ENCODE peak calls at places on chromosomes 7 and 10, in six cellular contexts. H, O, G, R, Y and P are unnamed samples.

GRCh38 chr7:13724631-13725566 is 264.6 kb downstream of the ETV1 start:
- DNase-seq in H (no peak), O (peak; percentile 10), R (no peak), G (no peak), Y (no peak), P (no peak)

GRCh38 chr7:840001-840600 is 7.8 kb downstream of the SUN1 start:
- DNase-seq in H (no peak), G (no peak), O (no peak), R (no peak), Y (no peak), P (no peak)

GRCh38 chr10:132844069-132844809 is 58.3 kb upstream of the NKX6-2 start:
- DNase-seq in Y (no peak), H (no peak), O (no peak), R (no peak), G (no peak), P (no peak)

GRCh38 chr7:371779-372545 is 82.0 kb downstream of the FOXL3 start:
- DNase-seq in R (no peak), Y (no peak), G (no peak), H (no peak), O (no peak), P (peak; percentile 15)

GRCh38 chr7:20778063-20778721 is 8.5 kb downstream of the SP8 start:
- DNase-seq in R (peak; percentile 25), G (no peak), O (peak; percentile 63), H (no peak), Y (peak; percentile 34), P (no peak)

GRCh38 chr7:91263359-91264082 is 712 bp upstream of the FZD1 start:
- DNase-seq in G (peak; percentile 38), H (peak; percentile 54), Y (no peak), R (peak; percentile 26), O (peak; percentile 63), P (no peak)

GRCh38 chr10:74189999-74190421 is 39.0 kb downstream of the ADK start:
- DNase-seq in Y (peak; percentile 98), R (peak; percentile 84), H (no peak), G (peak; percentile 88), O (peak; percentile 70), P (no peak)

GRCh38 chr7:17989546-17989945 is 38.1 kb downstream of the PRPS1L1 start:
- DNase-seq in G (peak; percentile 17), Y (peak; percentile 19), O (no peak), R (no peak), H (no peak), P (no peak)

DNA sequence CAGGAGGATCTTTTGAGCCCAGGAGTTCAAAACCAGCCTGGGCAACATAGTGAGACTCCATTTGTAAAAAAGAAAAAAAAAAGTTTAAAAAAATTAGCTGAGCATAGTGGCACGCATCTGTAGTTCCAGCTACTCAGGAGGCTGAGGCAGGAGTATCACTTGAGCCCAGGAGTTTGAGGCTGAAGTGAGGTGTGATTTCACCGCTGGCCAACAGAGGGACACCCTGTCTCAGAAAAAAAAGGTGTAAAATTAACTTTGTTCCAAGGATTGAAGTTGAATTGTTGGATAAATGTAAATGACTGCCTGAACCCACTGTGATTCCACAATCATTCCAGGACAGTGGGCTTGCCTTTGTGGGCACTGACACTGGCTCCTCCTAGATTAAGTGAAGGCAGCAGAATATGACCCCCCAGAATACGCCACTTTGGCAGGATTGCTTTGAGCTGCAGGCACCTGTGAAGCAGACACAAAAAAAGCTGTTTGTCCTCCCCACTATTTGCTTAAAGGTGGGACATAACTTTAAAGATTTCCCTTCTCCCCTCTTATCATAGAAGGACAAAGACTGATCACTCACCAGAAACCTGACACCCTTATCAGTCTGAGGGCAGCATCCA is 57.2 kb upstream of the FOXI2 start:
- DNase-seq in O (no peak), H (no peak), Y (no peak), R (no peak), G (no peak), P (no peak)
- TF ChIP-seq CTCF in O (no peak), H (no peak), Y (peak; percentile 40), R (peak; percentile 9), G (no peak), P (no peak)

GRCh38 chr10:72068901-72069446 is 19.4 kb downstream of the SPOCK2 start:
- DNase-seq in O (no peak), Y (peak; percentile 38), H (peak; percentile 90), G (no peak), R (peak; percentile 46), P (no peak)

GRCh38 chr10:72067463-72068125 is 20.8 kb downstream of the SPOCK2 start:
- DNase-seq in O (no peak), G (no peak), H (no peak), R (no peak), Y (no peak), P (no peak)

GRCh38 chr10:72068126-72068765 is 20.1 kb downstream of the SPOCK2 start:
- DNase-seq in O (no peak), H (no peak), Y (no peak), G (no peak), R (no peak), P (no peak)

GRCh38 chr10:72072046-72072445 is 16.3 kb downstream of the SPOCK2 start:
- DNase-seq in R (no peak), O (no peak), H (no peak), Y (no peak), G (no peak), P (no peak)

DNA sequence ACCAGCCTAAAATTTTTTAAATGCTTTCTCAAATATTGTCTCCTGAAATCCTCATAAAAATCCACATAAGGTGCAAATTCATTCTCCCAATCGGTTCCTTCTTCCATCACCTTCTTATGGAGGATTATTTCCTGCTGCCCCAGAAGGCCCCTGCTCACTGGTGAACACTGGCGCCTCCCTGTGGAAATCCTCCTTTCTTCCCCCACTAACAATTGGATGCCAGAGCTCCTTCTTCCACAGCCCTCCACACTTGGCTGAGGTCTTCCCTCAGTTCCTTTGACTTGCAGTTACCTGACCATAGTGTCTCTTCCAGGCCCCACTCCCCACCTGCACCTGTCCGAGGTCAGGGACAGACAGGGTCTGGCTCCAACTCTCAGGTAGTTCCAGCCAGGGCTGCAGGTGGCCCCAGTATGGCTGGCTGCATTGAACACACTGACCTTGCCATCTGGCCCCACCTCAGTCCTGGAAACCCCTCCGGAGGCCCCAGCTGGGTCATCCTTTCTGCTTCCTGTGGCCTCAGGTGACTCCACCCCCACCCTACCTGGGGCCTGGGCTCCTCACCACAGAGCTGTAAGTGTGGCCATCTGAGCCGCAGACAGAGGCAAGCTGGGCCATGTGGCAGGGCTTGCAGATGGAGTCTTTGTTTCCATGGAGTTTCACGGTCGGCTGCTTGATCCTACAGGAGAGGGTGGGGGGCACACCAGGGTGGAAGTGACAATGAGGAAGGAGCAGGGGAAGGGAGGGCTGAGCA is 18.4 kb downstream of the SPOCK2 start:
- DNase-seq in Y (no peak), G (no peak), H (no peak), R (no peak), O (no peak), P (no peak)
- TF ChIP-seq CTCF in Y (peak; percentile 17), G (peak; percentile 15), H (no peak), R (peak; percentile 18), O (no peak), P (no peak)

DNA sequence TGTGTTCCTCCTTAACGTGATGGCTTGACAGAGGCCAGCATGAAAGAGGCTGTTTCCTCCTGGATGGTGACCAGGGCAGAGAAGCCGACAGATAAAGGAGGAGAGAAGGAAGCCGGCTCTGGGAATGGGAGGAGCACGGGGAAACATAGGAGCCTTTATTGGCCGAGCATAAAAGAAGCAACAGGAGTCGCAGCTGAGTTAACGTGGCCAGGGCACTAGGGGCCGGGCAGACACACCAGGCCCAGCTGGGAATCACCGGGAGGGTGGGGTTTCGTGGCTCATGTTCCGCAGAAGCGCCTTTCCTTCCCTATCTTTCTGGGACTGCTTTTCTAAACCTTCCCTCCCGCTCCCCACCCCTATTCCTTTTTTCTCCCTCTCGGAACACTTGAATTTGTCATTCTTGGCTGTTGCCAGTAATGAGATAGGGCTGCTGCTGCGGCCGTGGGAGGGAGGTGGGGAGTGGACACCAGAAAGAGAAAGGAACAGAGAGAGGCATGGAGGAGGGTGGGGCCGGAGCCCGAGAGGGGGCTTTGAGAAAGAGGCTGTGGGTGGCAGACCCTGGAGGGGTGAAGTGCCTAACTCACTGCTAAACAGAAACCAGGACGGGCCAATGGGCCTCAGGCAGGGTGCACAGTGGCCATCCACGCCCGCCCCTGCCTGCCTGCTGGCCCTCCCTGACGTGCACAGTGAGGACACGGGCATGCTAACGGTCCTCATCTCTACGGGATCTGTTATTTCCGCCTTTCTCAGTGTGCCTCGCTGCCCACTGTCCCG is 65.2 kb downstream of the COL13A1 start:
- DNase-seq in G (peak; percentile 76), H (peak; percentile 56), R (peak; percentile 84), Y (peak; percentile 37), O (peak; percentile 66), P (no peak)
- TF ChIP-seq CTCF in G (peak; percentile 12), H (no peak), R (no peak), Y (no peak), O (no peak), P (no peak)

DNA sequence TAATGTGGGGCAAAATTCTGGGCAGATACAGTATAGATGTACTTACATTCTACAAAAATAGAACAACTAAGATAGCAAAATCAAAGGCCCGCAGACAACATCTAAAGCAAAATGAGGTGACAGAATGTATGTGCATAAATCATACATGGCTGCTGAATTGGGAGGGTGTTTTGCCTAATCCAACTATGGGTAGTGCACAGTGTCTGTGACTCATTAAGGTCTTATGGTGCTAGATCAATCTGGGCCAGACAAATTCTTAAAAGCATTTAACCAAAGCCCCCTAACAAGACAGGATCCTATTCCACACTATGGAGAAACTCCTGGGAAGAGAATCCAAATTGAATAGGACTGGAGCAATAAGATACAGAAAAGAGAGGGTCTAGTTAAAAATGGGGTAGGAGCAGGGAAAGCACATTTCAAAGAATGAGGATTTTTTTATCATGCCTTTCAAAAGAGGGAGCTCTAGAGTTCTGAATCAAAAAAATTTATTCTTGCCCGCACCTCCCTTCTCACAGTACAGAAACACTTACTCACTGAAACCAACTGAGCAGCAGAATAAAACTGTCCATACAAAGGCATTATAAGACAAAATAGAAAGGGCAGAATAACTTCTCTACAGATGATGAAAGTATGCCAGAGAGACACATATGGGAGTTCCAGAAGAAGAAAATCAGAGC is 181.3 kb downstream of the RNLS start:
- DNase-seq in Y (peak; percentile 31), H (no peak), O (no peak), G (peak; percentile 54), R (peak; percentile 56), P (no peak)
- TF ChIP-seq CTCF in Y (peak; percentile 46), H (no peak), O (no peak), G (peak; percentile 47), R (peak; percentile 37), P (no peak)

DNA sequence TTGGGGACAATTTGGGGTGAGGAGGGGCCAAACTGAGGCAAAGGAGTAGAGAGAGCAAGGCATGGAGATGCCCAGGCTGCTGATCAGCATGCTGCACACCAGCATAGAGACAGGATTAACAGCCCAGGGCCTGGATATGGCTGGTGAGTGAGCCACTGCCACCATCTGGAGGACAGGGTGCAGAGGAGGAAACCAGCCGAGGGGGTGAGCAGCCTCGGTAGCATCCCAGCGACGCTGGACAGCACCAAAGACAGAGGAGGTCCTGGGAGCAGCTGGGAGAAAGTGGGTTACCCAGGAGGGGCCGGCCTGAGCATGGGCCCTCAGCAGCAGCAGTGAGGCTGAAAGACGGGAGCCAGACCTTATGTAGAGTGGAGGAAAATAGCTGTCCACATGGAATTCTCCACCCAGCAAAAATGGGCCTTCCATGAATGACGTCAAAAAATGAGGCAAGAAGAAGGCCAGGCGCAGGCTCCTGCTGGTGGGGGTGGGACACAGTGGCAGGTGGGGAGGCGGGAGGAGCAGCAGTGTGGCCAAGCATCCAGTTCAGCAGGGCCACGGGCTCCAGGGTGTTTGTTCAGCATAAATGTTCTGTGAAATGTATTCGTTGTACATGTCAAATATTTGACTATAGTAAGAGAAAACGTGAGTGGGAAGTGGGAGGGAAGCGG is 16.7 kb downstream of the RET start:
- DNase-seq in G (no peak), O (peak; percentile 25), R (no peak), H (no peak), Y (peak; percentile 15), P (no peak)
- TF ChIP-seq CTCF in G (no peak), O (peak; percentile 5), R (no peak), H (no peak), Y (peak; percentile 22), P (no peak)

GRCh38 chr7:37160656-37161055 is 288.0 kb downstream of the ELMO1 start:
- DNase-seq in H (no peak), R (no peak), G (no peak), O (no peak), Y (no peak), P (no peak)

GRCh38 chr7:37162106-37162505 is 286.6 kb downstream of the ELMO1 start:
- DNase-seq in H (no peak), O (no peak), R (no peak), Y (no peak), G (no peak), P (no peak)
- TF ChIP-seq CTCF in H (no peak), O (no peak), R (no peak), Y (no peak), G (no peak), P (no peak)